ENCODE peak calls at places on chromosomes 6 and 20, in seven cellular contexts. One of them, this sample, is unnamed.

GRCh38 chr20:51128198-51128597 is 105.3 kb upstream of the KCNG1 start:
- DNase-seq in H1: no peak
- DNase-seq in GM12891: no peak
- DNase-seq in SK-N-SH: no peak
- DNase-seq in HepG2: no peak
- DNase-seq in K562: no peak
- DNase-seq in GM12878: no peak
- DNase-seq in this sample: no peak

GRCh38 chr6:133052465-133052864 is 188.7 kb upstream of the EYA4 start:
- DNase-seq in H1: no peak
- DNase-seq in GM12891: no peak
- DNase-seq in SK-N-SH: no peak
- DNase-seq in HepG2: no peak
- DNase-seq in K562: no peak
- DNase-seq in GM12878: no peak
- DNase-seq in this sample: no peak

GRCh38 chr6:12545837-12546658 is 170.5 kb upstream of the PHACTR1 start:
- DNase-seq in H1: no peak
- DNase-seq in GM12891: no peak
- DNase-seq in SK-N-SH: no peak
- DNase-seq in HepG2: no peak
- DNase-seq in K562: no peak
- DNase-seq in GM12878: no peak
- DNase-seq in this sample: no peak

GRCh38 chr20:64024141-64024990 is 11.6 kb upstream of the C20orf204 start:
- DNase-seq in H1: no peak
- DNase-seq in GM12891: no peak
- DNase-seq in SK-N-SH: no peak
- DNase-seq in HepG2: peak
- DNase-seq in K562: no peak
- DNase-seq in GM12878: no peak
- DNase-seq in this sample: no peak

GRCh38 chr6:100093405-100093804 is 99.4 kb upstream of the MCHR2 start:
- DNase-seq in H1: no peak
- DNase-seq in GM12891: no peak
- DNase-seq in SK-N-SH: no peak
- DNase-seq in HepG2: no peak
- DNase-seq in K562: no peak
- DNase-seq in GM12878: no peak
- DNase-seq in this sample: no peak

GRCh38 chr20:51321343-51322163 is 221.0 kb downstream of the NFATC2 start:
- DNase-seq in H1: no peak
- DNase-seq in GM12891: no peak
- DNase-seq in SK-N-SH: no peak
- DNase-seq in HepG2: no peak
- DNase-seq in K562: no peak
- DNase-seq in GM12878: no peak
- DNase-seq in this sample: no peak

GRCh38 chr20:47061549-47061948 is 166.9 kb downstream of the EYA2 start:
- DNase-seq in H1: no peak
- DNase-seq in GM12891: no peak
- DNase-seq in SK-N-SH: no peak
- DNase-seq in HepG2: no peak
- DNase-seq in K562: no peak
- DNase-seq in GM12878: no peak
- DNase-seq in this sample: no peak

GRCh38 chr6:12811519-12811918 is 95.0 kb downstream of the PHACTR1 start:
- DNase-seq in H1: no peak
- DNase-seq in GM12891: no peak
- DNase-seq in SK-N-SH: no peak
- DNase-seq in HepG2: no peak
- DNase-seq in K562: no peak
- DNase-seq in GM12878: no peak
- DNase-seq in this sample: no peak

GRCh38 chr6:158548418-158549161 is 11.3 kb upstream of the TMEM181 start:
- DNase-seq in H1: no peak
- DNase-seq in GM12891: no peak
- DNase-seq in SK-N-SH: no peak
- DNase-seq in HepG2: no peak
- DNase-seq in K562: no peak
- DNase-seq in GM12878: no peak
- DNase-seq in this sample: no peak

GRCh38 chr6:26053929-26054658 is 33.1 kb upstream of the HFE start:
- DNase-seq in H1: no peak
- DNase-seq in GM12891: no peak
- DNase-seq in SK-N-SH: no peak
- DNase-seq in HepG2: no peak
- DNase-seq in K562: no peak
- DNase-seq in GM12878: no peak
- DNase-seq in this sample: no peak

GRCh38 chr20:3766832-3767433 is 620 bp downstream of the ADISSP start:
- DNase-seq in H1: no peak
- DNase-seq in GM12891: no peak
- DNase-seq in SK-N-SH: no peak
- DNase-seq in HepG2: no peak
- DNase-seq in K562: peak
- DNase-seq in GM12878: no peak
- DNase-seq in this sample: no peak

GRCh38 chr20:45552456-45552855 is 5.3 kb upstream of the EPPIN start:
- DNase-seq in H1: no peak
- DNase-seq in GM12891: no peak
- DNase-seq in SK-N-SH: no peak
- DNase-seq in HepG2: no peak
- DNase-seq in K562: no peak
- DNase-seq in GM12878: no peak
- DNase-seq in this sample: no peak

GRCh38 chr6:157456524-157456829 is 75.5 kb downstream of the ZDHHC14 start:
- DNase-seq in H1: no peak
- DNase-seq in GM12891: no peak
- DNase-seq in SK-N-SH: no peak
- DNase-seq in HepG2: no peak
- DNase-seq in K562: no peak
- DNase-seq in GM12878: peak
- DNase-seq in this sample: no peak

GRCh38 chr6:107561325-107561724 is 71.4 kb downstream of the SOBP start:
- DNase-seq in H1: no peak
- DNase-seq in GM12891: no peak
- DNase-seq in SK-N-SH: no peak
- DNase-seq in HepG2: no peak
- DNase-seq in K562: no peak
- DNase-seq in GM12878: no peak
- DNase-seq in this sample: no peak

GRCh38 chr20:2246081-2246491 is 49.7 kb upstream of the TGM3 start:
- DNase-seq in H1: no peak
- DNase-seq in GM12891: no peak
- DNase-seq in SK-N-SH: no peak
- DNase-seq in HepG2: no peak
- DNase-seq in K562: no peak
- DNase-seq in GM12878: no peak
- DNase-seq in this sample: no peak

GRCh38 chr6:143647712-143648111 is 30.1 kb upstream of the PHACTR2 start:
- DNase-seq in H1: no peak
- DNase-seq in GM12891: no peak
- DNase-seq in SK-N-SH: no peak
- DNase-seq in HepG2: no peak
- DNase-seq in K562: no peak
- DNase-seq in GM12878: no peak
- DNase-seq in this sample: no peak

GRCh38 chr6:15758631-15759215 is 95.9 kb upstream of the DTNBP1 start:
- DNase-seq in H1: no peak
- DNase-seq in GM12891: no peak
- DNase-seq in SK-N-SH: no peak
- DNase-seq in HepG2: no peak
- DNase-seq in K562: no peak
- DNase-seq in GM12878: no peak
- DNase-seq in this sample: no peak

GRCh38 chr6:15754706-15755079 is 91.9 kb upstream of the DTNBP1 start:
- DNase-seq in H1: no peak
- DNase-seq in GM12891: no peak
- DNase-seq in SK-N-SH: no peak
- DNase-seq in HepG2: no peak
- DNase-seq in K562: no peak
- DNase-seq in GM12878: no peak
- DNase-seq in this sample: no peak

GRCh38 chr6:15752820-15753219 is 90.0 kb upstream of the DTNBP1 start:
- DNase-seq in H1: no peak
- DNase-seq in GM12891: no peak
- DNase-seq in SK-N-SH: no peak
- DNase-seq in HepG2: peak
- DNase-seq in K562: peak
- DNase-seq in GM12878: no peak
- DNase-seq in this sample: no peak

GRCh38 chr6:15754035-15754705 is 91.3 kb upstream of the DTNBP1 start:
- DNase-seq in H1: no peak
- DNase-seq in GM12891: no peak
- DNase-seq in SK-N-SH: peak
- DNase-seq in HepG2: no peak
- DNase-seq in K562: peak
- DNase-seq in GM12878: no peak
- DNase-seq in this sample: no peak

DNA sequence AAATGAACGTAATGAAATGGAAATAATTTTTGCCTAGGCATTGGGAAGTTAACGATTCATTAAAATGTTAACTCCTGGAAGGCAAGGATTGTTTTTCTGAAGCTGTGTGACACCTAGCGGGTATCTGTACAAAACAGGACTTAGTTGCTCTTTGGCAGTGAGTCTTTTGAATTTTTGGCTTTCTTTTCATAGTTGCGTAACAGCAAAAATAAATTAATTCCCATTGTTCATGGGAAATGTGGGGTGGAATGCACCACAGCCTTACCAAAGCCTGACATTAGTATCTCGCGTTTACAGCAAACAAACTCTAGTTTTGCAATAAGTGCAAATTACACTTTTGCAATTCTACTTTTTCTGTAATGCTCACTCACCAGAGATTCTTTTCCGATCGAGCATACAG is 92.7 kb upstream of the DTNBP1 start:
- DNase-seq in H1: no peak
- DNase-seq in GM12891: no peak
- DNase-seq in SK-N-SH: no peak
- DNase-seq in HepG2: no peak
- DNase-seq in K562: no peak
- DNase-seq in GM12878: no peak
- DNase-seq in this sample: no peak
- TF ChIP-seq TAF1 in H1: no peak
- TF ChIP-seq TAF1 in GM12891: no peak
- TF ChIP-seq TAF1 in SK-N-SH: no peak
- TF ChIP-seq TAF1 in HepG2: no peak
- TF ChIP-seq TAF1 in K562: no peak
- TF ChIP-seq TAF1 in GM12878: no peak
- TF ChIP-seq TAF1 in this sample: no peak

DNA sequence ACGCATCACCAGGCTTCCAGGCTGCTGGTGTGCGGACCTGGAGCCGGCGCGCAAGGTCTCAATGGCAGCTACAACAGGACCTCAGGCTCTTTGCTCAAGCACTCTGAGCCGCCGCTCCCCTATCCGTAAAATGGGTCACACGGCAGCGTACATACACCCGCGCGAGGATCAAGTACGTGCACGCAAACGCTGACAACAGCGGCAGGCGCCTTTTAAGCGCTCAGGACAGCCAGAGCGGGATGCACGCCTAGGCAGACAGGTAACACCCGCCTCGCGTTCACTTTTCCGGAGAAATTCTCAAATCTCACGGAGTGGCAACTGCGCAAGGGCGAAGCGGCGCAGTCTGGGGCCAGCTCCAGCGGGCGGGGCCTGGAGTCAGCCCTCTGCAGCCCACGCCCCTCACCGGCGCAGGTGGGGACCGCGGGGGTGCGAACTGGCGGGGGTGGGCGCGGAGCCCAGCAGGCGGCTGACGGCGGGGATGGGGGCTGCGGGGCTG is 535 bp downstream of the EXOC2 start:
- DNase-seq in H1: peak
- DNase-seq in GM12891: peak
- DNase-seq in SK-N-SH: peak
- DNase-seq in HepG2: peak
- DNase-seq in K562: peak
- DNase-seq in GM12878: peak
- DNase-seq in this sample: peak
- TF ChIP-seq POLR2AphosphoS5 in H1: no peak
- TF ChIP-seq POLR2AphosphoS5 in GM12891: no peak
- TF ChIP-seq POLR2AphosphoS5 in SK-N-SH: no peak
- TF ChIP-seq POLR2AphosphoS5 in HepG2: no peak
- TF ChIP-seq POLR2AphosphoS5 in K562: no peak
- TF ChIP-seq POLR2AphosphoS5 in GM12878: peak
- TF ChIP-seq POLR2AphosphoS5 in this sample: no peak

DNA sequence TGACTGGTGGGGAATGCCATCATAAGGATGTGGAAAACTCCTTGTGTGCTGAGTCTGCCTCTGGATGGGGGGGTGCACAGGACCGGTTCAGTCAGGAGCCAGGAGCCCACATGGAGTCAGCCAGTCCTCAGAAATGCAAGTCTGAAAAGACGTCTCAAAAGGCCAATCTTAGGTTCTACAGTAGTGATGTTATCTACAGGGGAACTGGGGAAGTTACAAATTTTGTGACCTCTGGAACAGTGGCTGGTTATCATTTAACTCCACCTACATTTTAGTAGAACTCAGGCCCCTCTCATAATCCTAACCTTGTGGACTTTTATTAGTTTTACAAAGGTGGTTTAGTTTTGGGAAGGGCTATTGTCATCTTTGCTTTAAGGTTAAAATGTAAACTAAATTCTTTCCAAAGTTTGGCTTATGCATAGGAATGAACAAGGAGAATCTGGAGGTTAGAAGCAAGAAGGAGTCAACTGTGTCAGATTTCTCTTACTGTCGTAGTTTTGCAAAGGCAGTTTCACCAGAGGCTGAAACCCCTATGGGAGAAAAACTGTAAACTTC is 13.7 kb upstream of the TBC1D22B start:
- DNase-seq in H1: no peak
- DNase-seq in GM12891: no peak
- DNase-seq in SK-N-SH: no peak
- DNase-seq in HepG2: no peak
- DNase-seq in K562: no peak
- DNase-seq in GM12878: no peak
- DNase-seq in this sample: no peak
- TF ChIP-seq TAF1 in H1: no peak
- TF ChIP-seq TAF1 in GM12891: no peak
- TF ChIP-seq TAF1 in SK-N-SH: no peak
- TF ChIP-seq TAF1 in HepG2: no peak
- TF ChIP-seq TAF1 in K562: no peak
- TF ChIP-seq TAF1 in GM12878: no peak
- TF ChIP-seq TAF1 in this sample: no peak

DNA sequence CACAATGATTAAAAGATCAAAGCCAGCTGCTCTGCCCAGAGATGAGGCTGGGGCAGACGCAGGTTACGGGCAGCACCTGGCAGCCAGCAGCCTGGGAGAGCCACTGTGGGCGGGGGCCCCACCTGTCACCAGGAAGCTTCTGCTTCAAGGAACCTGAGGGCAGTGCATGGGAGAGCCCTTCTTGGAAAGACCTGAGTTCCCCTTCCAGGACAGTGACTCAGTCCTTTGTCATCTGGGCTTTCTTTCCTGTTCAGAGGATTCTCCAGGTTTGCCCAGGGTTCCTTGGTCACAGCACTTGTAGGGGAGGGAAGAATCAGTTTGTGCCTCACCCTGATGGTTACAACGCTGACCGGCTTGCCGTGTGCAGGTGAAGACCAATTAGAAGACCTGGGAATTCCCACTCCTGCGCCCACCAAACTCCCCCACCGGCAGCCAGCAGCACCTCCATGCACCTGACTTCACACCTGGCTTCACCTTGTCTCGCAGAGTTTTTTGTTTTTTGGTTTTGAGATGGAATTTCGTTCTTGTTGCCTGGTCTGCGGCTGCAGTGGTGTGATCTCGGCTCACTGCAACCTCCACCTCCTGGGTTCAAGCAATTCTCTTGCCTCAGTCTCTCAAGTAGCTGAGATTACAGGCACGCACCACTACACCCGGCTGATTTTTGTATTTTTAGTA is 2.0 kb downstream of the ZBP1 start:
- DNase-seq in H1: peak
- DNase-seq in GM12891: no peak
- DNase-seq in SK-N-SH: no peak
- DNase-seq in HepG2: no peak
- DNase-seq in K562: no peak
- DNase-seq in GM12878: no peak
- DNase-seq in this sample: no peak
- TF ChIP-seq POLR2AphosphoS5 in H1: no peak
- TF ChIP-seq POLR2AphosphoS5 in GM12891: no peak
- TF ChIP-seq POLR2AphosphoS5 in SK-N-SH: no peak
- TF ChIP-seq POLR2AphosphoS5 in HepG2: no peak
- TF ChIP-seq POLR2AphosphoS5 in K562: no peak
- TF ChIP-seq POLR2AphosphoS5 in GM12878: no peak
- TF ChIP-seq POLR2AphosphoS5 in this sample: no peak

This sample was measured in GM12892.